ENCODE peak calls at places on chromosome 4, in eight cellular contexts. B is pancreas; P is stimulated activated CD8-positive, alpha-beta memory T cell treated with anti-CD3 and anti-CD28 coated beads, Interleukin-4, amount 100 ng/mL, for 48 hours; U is left ventricle myocardium superior; I is dermis microvascular lymphatic vessel endothelial cell; V is HFF-Myc; M is amniotic stem cell; X is left lobe of liver. G is an unnamed sample.

GRCh38 chr4:6334203-6334887 is 64.7 kb downstream of the WFS1 start:
- DNase-seq in B (peak), P (no peak), U (no peak), I (no peak), V (no peak), M (no peak), X (no peak), G (no peak)

GRCh38 chr4:163048447-163048846 is 118.2 kb downstream of the NAF1 start:
- DNase-seq in B (peak), P (no peak), U (no peak), I (peak), V (no peak), M (no peak), X (no peak), G (no peak)

GRCh38 chr4:71231073-71231752 is 107.6 kb upstream of the SLC4A4 start:
- DNase-seq in B (peak), P (no peak), U (peak), I (no peak), V (no peak), M (peak), X (peak), G (peak)

GRCh38 chr4:156505341-156505955 is 466.2 kb downstream of the PDGFC start:
- DNase-seq in B (no peak), P (no peak), U (no peak), I (no peak), V (no peak), M (no peak), X (no peak), G (no peak)

GRCh38 chr4:2295535-2296442 is 33.9 kb upstream of the MXD4 start:
- DNase-seq in B (no peak), P (peak), U (no peak), I (no peak), V (no peak), M (no peak), X (peak), G (no peak)

GRCh38 chr4:148065069-148065468 is 333.2 kb downstream of the ARHGAP10 start:
- DNase-seq in B (no peak), P (no peak), U (no peak), I (no peak), V (peak), M (peak), X (no peak), G (no peak)

GRCh38 chr4:94678896-94679295 is 78.9 kb upstream of the BMPR1B start:
- DNase-seq in B (no peak), P (no peak), U (no peak), I (no peak), V (no peak), M (no peak), X (no peak), G (no peak)

GRCh38 chr4:86132459-86132858 is 227.4 kb downstream of the MAPK10 start:
- DNase-seq in B (no peak), P (no peak), U (no peak), I (no peak), V (no peak), M (no peak), X (no peak), G (no peak)

GRCh38 chr4:6840062-6840976 is 57.8 kb downstream of the KIAA0232 start:
- DNase-seq in B (no peak), P (no peak), U (no peak), I (no peak), V (peak), M (no peak), X (no peak), G (no peak)

GRCh38 chr4:113823291-113823659 is 61.7 kb upstream of the CAMK2D start:
- DNase-seq in B (no peak), P (no peak), U (no peak), I (no peak), V (no peak), M (no peak), X (no peak), G (no peak)

G was measured in anterior cingulate cortex.